ENCODE peak calls at places on chromosome 17, in ten cellular contexts. M is cardiac fibroblast, W is IMR-90, T is fibroblast of lung, D is brain microvascular endothelial cell, I is mammary epithelial cell, U is Calu3, B is cardiac muscle cell, E is astrocyte of the cerebellum, O is heart left ventricle. X is an unnamed sample.
A peak's percentile ranks its signal among the peaks of the same experiment; 100 is the strongest.

GRCh38 chr17:187130-187529 is 5.7 kb upstream of the DOC2B start:
- DNase-seq in M (no peak), W (no peak), T (no peak), D (no peak), I (no peak), U (no peak), B (no peak), E (no peak), O (no peak), X (no peak)

GRCh38 chr17:38430316-38430715 is 2.1 kb downstream of the ARHGAP23 start:
- DNase-seq in M (peak; percentile 75), W (peak; percentile 67), T (peak; percentile 66), D (no peak), I (no peak), U (no peak), B (no peak), E (no peak), O (no peak), X (no peak)

GRCh38 chr17:81394377-81394747 is 895 bp upstream of the BAHCC1 start:
- DNase-seq in M (no peak), W (no peak), T (no peak), D (no peak), I (no peak), U (no peak), B (no peak), E (no peak), O (no peak), X (no peak)

GRCh38 chr17:7885357-7886226 is 3.0 kb upstream of the CHD3 start:
- DNase-seq in M (peak; percentile 38), W (peak; percentile 14), T (peak; percentile 48), D (no peak), I (peak; percentile 16), U (peak; percentile 45), B (peak; percentile 92), E (no peak), O (peak; percentile 41), X (peak; percentile 83)

GRCh38 chr17:59399914-59400313 is 68.5 kb downstream of the YPEL2 start:
- DNase-seq in M (no peak), W (no peak), T (no peak), D (no peak), I (no peak), U (no peak), B (no peak), E (no peak), O (no peak), X (no peak)

GRCh38 chr17:61536417-61536955 is 54.5 kb downstream of the NACA2 start:
- DNase-seq in M (no peak), W (peak; percentile 12), T (no peak), D (no peak), I (no peak), U (no peak), B (no peak), E (no peak), O (no peak), X (no peak)

GRCh38 chr17:41739661-41740352 is 5.4 kb upstream of the HAP1 start:
- DNase-seq in M (no peak), W (peak; percentile 24), T (peak; percentile 50), D (no peak), I (peak; percentile 96), U (peak; percentile 29), B (no peak), E (no peak), O (no peak), X (no peak)

GRCh38 chr17:80364091-80364691 is 50.8 kb upstream of the ENDOV start:
- DNase-seq in M (no peak), W (no peak), T (no peak), D (no peak), I (peak; percentile 24), U (no peak), B (peak; percentile 33), E (no peak), O (no peak), X (no peak)

GRCh38 chr17:61476476-61477203 is 24.4 kb downstream of the TBX4 start:
- DNase-seq in M (no peak), W (no peak), T (no peak), D (no peak), I (no peak), U (no peak), B (no peak), E (no peak), O (no peak), X (no peak)

GRCh38 chr17:64024781-64025731 is 4.6 kb upstream of the ICAM2 start:
- DNase-seq in M (no peak), W (peak; percentile 37), T (peak; percentile 28), D (no peak), I (no peak), U (no peak), B (peak; percentile 3), E (no peak), O (no peak), X (no peak)

GRCh38 chr17:42544874-42545283 is 7.8 kb upstream of the HSD17B1 start:
- DNase-seq in M (no peak), W (no peak), T (no peak), D (no peak), I (no peak), U (no peak), B (no peak), E (no peak), O (no peak), X (no peak)

GRCh38 chr17:7858487-7858832 is 657 bp downstream of the CYB5D1 start:
- DNase-seq in M (peak; percentile 63), W (peak; percentile 44), T (peak; percentile 57), D (peak; percentile 29), I (no peak), U (peak; percentile 57), B (peak; percentile 62), E (no peak), O (peak; percentile 29), X (no peak)

GRCh38 chr17:41910701-41911391 is 7.9 kb downstream of the ACLY start:
- DNase-seq in M (peak; percentile 90), W (peak; percentile 99), T (peak; percentile 100), D (peak; percentile 99), I (peak; percentile 19), U (no peak), B (no peak), E (peak; percentile 90), O (no peak), X (no peak)

GRCh38 chr17:55609737-55610201 is 98.5 kb upstream of the SMIM36 start:
- DNase-seq in M (peak; percentile 54), W (peak; percentile 60), T (peak; percentile 74), D (peak; percentile 30), I (no peak), U (no peak), B (peak; percentile 13), E (no peak), O (no peak), X (no peak)

GRCh38 chr17:67137860-67138259 is 93.5 kb downstream of the CACNG1 start:
- DNase-seq in M (no peak), W (no peak), T (no peak), D (no peak), I (no peak), U (no peak), B (no peak), E (no peak), O (no peak), X (no peak)

GRCh38 chr17:57874434-57875108 is 24.7 kb upstream of the MRPS23 start:
- DNase-seq in M (peak; percentile 92), W (peak; percentile 95), T (peak; percentile 97), D (peak; percentile 94), I (peak; percentile 58), U (no peak), B (peak; percentile 94), E (peak; percentile 87), O (peak; percentile 91), X (no peak)

GRCh38 chr17:68641276-68642117 is 40.3 kb upstream of the FAM20A start:
- DNase-seq in M (no peak), W (no peak), T (no peak), D (no peak), I (no peak), U (no peak), B (peak; percentile 43), E (no peak), O (no peak), X (no peak)

GRCh38 chr17:45914036-45914717 is 19.8 kb downstream of the MAPT start:
- DNase-seq in M (no peak), W (no peak), T (no peak), D (no peak), I (no peak), U (no peak), B (no peak), E (no peak), O (no peak), X (no peak)

GRCh38 chr17:73209436-73209835 is 16.6 kb downstream of the COG1 start:
- DNase-seq in M (no peak), W (no peak), T (no peak), D (no peak), I (no peak), U (no peak), B (no peak), E (no peak), O (no peak), X (no peak)
- TF ChIP-seq CTCF in M (no peak), W (no peak), T (no peak), D (no peak), I (no peak), U (no peak), B (no peak), E (no peak), O (no peak), X (no peak)

GRCh38 chr17:1714980-1715802 is 5.0 kb upstream of the TLCD2 start:
- DNase-seq in M (peak; percentile 97), W (peak; percentile 88), T (peak; percentile 87), D (peak; percentile 89), I (peak; percentile 87), U (peak; percentile 89), B (peak; percentile 72), E (peak; percentile 56), O (peak; percentile 94), X (no peak)
- TF ChIP-seq CTCF in M (no peak), W (no peak), T (no peak), D (no peak), I (no peak), U (no peak), B (no peak), E (no peak), O (no peak), X (no peak)

DNA sequence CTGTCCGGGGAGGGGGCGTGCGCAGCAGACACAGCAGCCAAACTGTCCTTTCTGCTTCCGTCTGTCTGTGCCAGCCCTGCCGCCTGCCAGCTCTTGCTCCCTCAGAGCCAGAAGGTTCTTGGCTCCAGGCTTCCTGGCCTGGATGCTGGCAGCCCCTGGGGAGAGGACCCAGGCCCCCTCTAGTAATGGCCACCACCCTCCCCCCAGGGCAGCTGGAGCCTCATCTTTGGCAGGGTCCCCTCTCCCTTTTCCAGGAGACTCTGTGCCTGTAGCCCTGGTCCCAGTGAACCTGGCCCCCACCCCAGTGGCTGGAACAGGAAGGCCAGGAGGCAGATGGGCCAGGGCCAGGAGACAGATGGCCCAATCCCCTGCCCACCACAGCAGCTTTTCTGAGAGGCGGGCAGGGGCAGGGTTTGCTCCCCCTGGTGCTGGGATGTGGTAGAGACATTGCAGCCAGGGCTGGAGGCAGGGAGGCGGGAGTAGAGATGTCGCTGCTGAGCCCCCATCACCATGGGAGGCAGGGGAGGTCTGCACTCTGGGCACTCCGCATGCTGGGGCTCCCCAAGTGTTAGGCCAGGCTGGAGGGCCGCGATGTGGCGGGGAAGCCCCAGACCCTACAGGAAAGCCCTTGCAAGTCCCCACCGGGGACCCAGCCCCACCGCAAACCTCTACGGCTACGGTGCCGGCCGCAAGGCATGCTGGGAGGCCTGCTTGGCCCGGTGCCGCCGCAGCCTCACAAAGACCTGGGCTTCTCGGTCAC is 16.7 kb downstream of the UNC13D start:
- DNase-seq in M (peak; percentile 70), W (peak; percentile 41), T (peak; percentile 56), D (peak; percentile 56), I (no peak), U (peak; percentile 57), B (peak; percentile 69), E (peak; percentile 15), O (peak; percentile 69), X (peak; percentile 93)
- TF ChIP-seq CTCF in M (peak; percentile 77), W (peak; percentile 67), T (peak; percentile 75), D (peak; percentile 92), I (peak; percentile 60), U (peak; percentile 48), B (peak; percentile 82), E (peak; percentile 79), O (peak; percentile 82), X (peak; percentile 72)

GRCh38 chr17:83080641-83081560 is 1.5 kb downstream of the METRNL start:
- DNase-seq in M (peak; percentile 52), W (peak; percentile 24), T (peak; percentile 47), D (no peak), I (no peak), U (no peak), B (peak; percentile 33), E (no peak), O (no peak), X (peak; percentile 85)
- TF ChIP-seq CTCF in M (no peak), W (no peak), T (no peak), D (no peak), I (no peak), U (no peak), B (no peak), E (no peak), O (no peak), X (no peak)